ENCODE peak calls at places on chromosomes 2 and 18, in ten cellular contexts. E, C, G, J, P, R, O, V, T and F are unnamed samples.

GRCh38 chr2:88641330-88641729 is 14.1 kb upstream of the EIF2AK3 start:
- DNase-seq in E (no peak), C (no peak), G (no peak), J (no peak), P (no peak), R (no peak), O (no peak), V (no peak), T (no peak), F (no peak)

GRCh38 chr2:20584045-20584636 is 66.8 kb downstream of the HS1BP3 start:
- DNase-seq in E (no peak), C (peak), G (no peak), J (no peak), P (no peak), R (peak), O (no peak), V (no peak), T (peak), F (no peak)

GRCh38 chr2:143160732-143161707 is 31.8 kb downstream of the ARHGAP15 start:
- DNase-seq in E (no peak), C (no peak), G (no peak), J (no peak), P (no peak), R (no peak), O (no peak), V (no peak), T (no peak), F (no peak)

GRCh38 chr18:634551-635045 is 22.9 kb upstream of the TYMS start:
- DNase-seq in E (no peak), C (no peak), G (no peak), J (no peak), P (peak), R (no peak), O (no peak), V (peak), T (no peak), F (no peak)

GRCh38 chr2:196586511-196586991 is 53.0 kb upstream of the CCDC150 start:
- DNase-seq in E (no peak), C (no peak), G (no peak), J (no peak), P (peak), R (no peak), O (no peak), V (no peak), T (no peak), F (no peak)

GRCh38 chr2:23484163-23484740 is 99.3 kb downstream of the KLHL29 start:
- DNase-seq in E (peak), C (no peak), G (no peak), J (no peak), P (no peak), R (no peak), O (no peak), V (no peak), T (no peak), F (no peak)

GRCh38 chr2:15813481-15814266 is 126.7 kb upstream of the MYCN start:
- DNase-seq in E (no peak), C (no peak), G (no peak), J (no peak), P (no peak), R (no peak), O (no peak), V (no peak), T (no peak), F (no peak)

GRCh38 chr18:77271720-77272481 is 22.3 kb downstream of the GALR1 start:
- DNase-seq in E (no peak), C (no peak), G (no peak), J (no peak), P (no peak), R (no peak), O (no peak), V (no peak), T (no peak), F (no peak)

GRCh38 chr2:54255230-54256090 is 569 bp downstream of the TSPYL6 start:
- DNase-seq in E (no peak), C (no peak), G (no peak), J (no peak), P (no peak), R (no peak), O (no peak), V (no peak), T (no peak), F (no peak)

GRCh38 chr18:26089247-26090129 is 925 bp downstream of the SS18 start:
- DNase-seq in E (no peak), C (no peak), G (peak), J (no peak), P (peak), R (no peak), O (no peak), V (no peak), T (no peak), F (no peak)

GRCh38 chr18:26406854-26407517 is 141.4 kb downstream of the KCTD1 start:
- DNase-seq in E (no peak), C (no peak), G (no peak), J (no peak), P (no peak), R (no peak), O (no peak), V (no peak), T (no peak), F (no peak)

GRCh38 chr18:79361766-79362522 is 33.8 kb upstream of the NFATC1 start:
- DNase-seq in E (no peak), C (no peak), G (no peak), J (no peak), P (no peak), R (no peak), O (no peak), V (no peak), T (no peak), F (no peak)

GRCh38 chr2:222436040-222436413 is 11.7 kb downstream of the SGPP2 start:
- DNase-seq in E (no peak), C (no peak), G (no peak), J (no peak), P (no peak), R (no peak), O (peak), V (no peak), T (no peak), F (no peak)

GRCh38 chr2:52117299-52117698 is 1085.4 kb upstream of the NRXN1 start:
- DNase-seq in E (no peak), C (no peak), G (no peak), J (no peak), P (no peak), R (no peak), O (no peak), V (no peak), T (no peak), F (no peak)

GRCh38 chr2:3280683-3281520 is 96.7 kb downstream of the EIPR1 start:
- DNase-seq in E (no peak), C (peak), G (no peak), J (no peak), P (no peak), R (peak), O (no peak), V (no peak), T (no peak), F (no peak)

GRCh38 chr2:12486205-12487118 is 230.3 kb upstream of the TRIB2 start:
- DNase-seq in E (no peak), C (no peak), G (no peak), J (no peak), P (no peak), R (no peak), O (no peak), V (no peak), T (no peak), F (no peak)

GRCh38 chr2:31251018-31251417 is 17.1 kb downstream of the EHD3 start:
- DNase-seq in E (no peak), C (no peak), G (no peak), J (no peak), P (no peak), R (no peak), O (no peak), V (no peak), T (no peak), F (no peak)

GRCh38 chr2:120731175-120731574 is 4.5 kb upstream of the GLI2 start:
- DNase-seq in E (no peak), C (no peak), G (no peak), J (no peak), P (no peak), R (no peak), O (no peak), V (no peak), T (no peak), F (no peak)

GRCh38 chr2:233365861-233366520 is 11.7 kb downstream of the DGKD start:
- DNase-seq in E (no peak), C (no peak), G (no peak), J (no peak), P (no peak), R (no peak), O (no peak), V (no peak), T (no peak), F (no peak)

GRCh38 chr2:27021253-27021801 is 11.4 kb upstream of the TMEM214 start:
- DNase-seq in E (no peak), C (no peak), G (no peak), J (no peak), P (no peak), R (no peak), O (no peak), V (no peak), T (no peak), F (no peak)

GRCh38 chr2:234595829-234596228 is 98.9 kb upstream of the ARL4C start:
- DNase-seq in E (no peak), C (no peak), G (no peak), J (no peak), P (no peak), R (no peak), O (no peak), V (no peak), T (no peak), F (no peak)

GRCh38 chr2:63050186-63050915 is at the start of gene OTX1:
- DNase-seq in E (peak), C (peak), G (peak), J (no peak), P (peak), R (peak), O (peak), V (no peak), T (peak), F (peak)

GRCh38 chr2:150431975-150432374 is 55.5 kb downstream of the RND3 start:
- DNase-seq in E (no peak), C (no peak), G (no peak), J (no peak), P (no peak), R (no peak), O (no peak), V (no peak), T (no peak), F (no peak)

GRCh38 chr2:28269019-28269784 is 123.5 kb upstream of the FOSL2 start:
- DNase-seq in E (peak), C (no peak), G (no peak), J (no peak), P (peak), R (no peak), O (no peak), V (no peak), T (no peak), F (no peak)

GRCh38 chr2:31319391-31320175 is 85.6 kb downstream of the EHD3 start:
- DNase-seq in E (peak), C (no peak), G (peak), J (peak), P (peak), R (no peak), O (no peak), V (no peak), T (no peak), F (no peak)

GRCh38 chr2:232802096-232802495 is 25.7 kb upstream of the KCNJ13 start:
- DNase-seq in E (no peak), C (no peak), G (no peak), J (no peak), P (no peak), R (no peak), O (no peak), V (no peak), T (no peak), F (no peak)

GRCh38 chr2:109481196-109481555 is 132.6 kb downstream of the SEPTIN10 start:
- DNase-seq in E (peak), C (no peak), G (no peak), J (no peak), P (peak), R (peak), O (no peak), V (no peak), T (peak), F (no peak)

GRCh38 chr2:44778671-44779476 is 162.6 kb upstream of the SIX3 start:
- DNase-seq in E (no peak), C (no peak), G (no peak), J (no peak), P (no peak), R (no peak), O (peak), V (no peak), T (no peak), F (no peak)

GRCh38 chr2:201790989-201791388 is 10.3 kb upstream of the ALS2 start:
- DNase-seq in E (no peak), C (no peak), G (no peak), J (no peak), P (no peak), R (no peak), O (no peak), V (no peak), T (no peak), F (no peak)

GRCh38 chr2:3269425-3270094 is 108.1 kb downstream of the EIPR1 start:
- DNase-seq in E (no peak), C (peak), G (no peak), J (no peak), P (no peak), R (no peak), O (no peak), V (no peak), T (no peak), F (no peak)

GRCh38 chr2:159155315-159155714 is 131.2 kb downstream of the WDSUB1 start:
- DNase-seq in E (peak), C (no peak), G (no peak), J (no peak), P (no peak), R (peak), O (no peak), V (peak), T (peak), F (no peak)
- H3K4me3 ChIP-seq in E (no peak), C (no peak), G (no peak), J (no peak), P (no peak), R (no peak), O (no peak), V (no peak), T (peak), F (no peak)

DNA sequence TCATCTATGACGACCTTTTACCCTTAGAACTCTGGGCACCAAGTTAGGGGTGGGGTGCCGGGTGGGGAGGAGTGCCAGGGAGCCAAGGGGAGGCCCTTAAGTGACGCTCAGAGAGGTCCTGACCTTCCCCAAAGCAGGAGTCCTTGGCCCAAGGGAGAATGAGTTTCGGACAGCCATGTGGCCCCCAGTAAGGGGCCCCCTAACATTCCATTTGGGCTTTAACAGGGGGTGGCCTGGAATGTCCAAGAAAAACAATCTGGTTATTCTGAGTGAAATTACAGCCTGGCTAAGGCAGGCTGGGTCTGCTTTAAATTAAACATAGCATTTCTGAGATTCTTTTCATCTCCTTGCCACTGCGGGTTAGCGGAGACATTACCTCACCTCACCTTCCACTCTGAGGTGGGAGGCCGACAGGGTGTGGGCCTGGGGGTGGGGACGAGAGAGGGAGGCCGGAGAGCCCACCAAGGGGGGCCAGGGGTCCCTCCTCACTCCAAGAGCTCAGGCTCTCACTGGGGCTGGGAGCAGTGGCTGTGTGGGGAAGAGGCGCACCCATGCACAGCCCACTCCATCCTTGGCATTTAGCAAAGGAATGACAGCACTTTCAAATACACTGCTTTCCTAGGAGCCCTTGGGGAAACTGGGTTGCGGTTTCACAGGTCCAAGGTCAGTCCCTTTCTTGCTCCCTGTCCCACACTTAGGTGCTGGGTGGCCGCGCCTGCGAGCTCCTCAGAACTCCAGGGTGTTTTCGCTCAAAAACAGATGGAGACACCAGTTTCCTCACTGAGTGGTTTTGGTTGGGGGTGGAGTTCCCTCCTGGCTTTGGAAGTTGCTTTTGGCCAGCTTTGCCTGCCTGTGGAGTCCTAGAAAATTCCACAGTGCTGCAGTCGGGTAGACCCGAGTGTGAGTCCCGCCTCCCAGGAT is 107.4 kb downstream of the POLR1A start:
- DNase-seq in E (no peak), C (peak), G (no peak), J (peak), P (no peak), R (peak), O (no peak), V (no peak), T (peak), F (peak)
- H3K4me3 ChIP-seq in E (no peak), C (no peak), G (no peak), J (no peak), P (no peak), R (no peak), O (no peak), V (no peak), T (no peak), F (no peak)

GRCh38 chr2:199463708-199464613 is 6.2 kb upstream of the SATB2 start:
- DNase-seq in E (no peak), C (peak), G (no peak), J (no peak), P (no peak), R (no peak), O (peak), V (no peak), T (peak), F (no peak)
- H3K4me3 ChIP-seq in E (no peak), C (peak), G (no peak), J (peak), P (no peak), R (no peak), O (peak), V (peak), T (peak), F (peak)

GRCh38 chr2:218958276-218958675 is 1.2 kb upstream of the CDK5R2 start:
- DNase-seq in E (no peak), C (no peak), G (no peak), J (no peak), P (no peak), R (no peak), O (no peak), V (no peak), T (no peak), F (no peak)

GRCh38 chr2:218959141-218959731 is at the start of gene CDK5R2:
- DNase-seq in E (peak), C (peak), G (no peak), J (peak), P (peak), R (peak), O (peak), V (peak), T (peak), F (peak)

GRCh38 chr2:218960196-218961165 is 1.0 kb downstream of the CDK5R2 start:
- DNase-seq in E (no peak), C (peak), G (no peak), J (no peak), P (no peak), R (no peak), O (peak), V (no peak), T (peak), F (no peak)

GRCh38 chr2:218961229-218961628 is 1.8 kb downstream of the CDK5R2 start:
- DNase-seq in E (no peak), C (no peak), G (no peak), J (no peak), P (no peak), R (no peak), O (no peak), V (no peak), T (no peak), F (no peak)

GRCh38 chr2:218959761-218960195 is 312 bp downstream of the CDK5R2 start:
- DNase-seq in E (no peak), C (no peak), G (no peak), J (no peak), P (no peak), R (no peak), O (no peak), V (no peak), T (peak), F (no peak)
- H3K4me3 ChIP-seq in E (no peak), C (peak), G (no peak), J (peak), P (no peak), R (no peak), O (peak), V (peak), T (no peak), F (peak)

GRCh38 chr2:206276169-206276927 is 1.9 kb downstream of the ZDBF2 start:
- DNase-seq in E (no peak), C (no peak), G (no peak), J (no peak), P (peak), R (no peak), O (no peak), V (no peak), T (no peak), F (no peak)
- H3K4me3 ChIP-seq in E (no peak), C (peak), G (no peak), J (no peak), P (peak), R (no peak), O (peak), V (peak), T (peak), F (no peak)

DNA sequence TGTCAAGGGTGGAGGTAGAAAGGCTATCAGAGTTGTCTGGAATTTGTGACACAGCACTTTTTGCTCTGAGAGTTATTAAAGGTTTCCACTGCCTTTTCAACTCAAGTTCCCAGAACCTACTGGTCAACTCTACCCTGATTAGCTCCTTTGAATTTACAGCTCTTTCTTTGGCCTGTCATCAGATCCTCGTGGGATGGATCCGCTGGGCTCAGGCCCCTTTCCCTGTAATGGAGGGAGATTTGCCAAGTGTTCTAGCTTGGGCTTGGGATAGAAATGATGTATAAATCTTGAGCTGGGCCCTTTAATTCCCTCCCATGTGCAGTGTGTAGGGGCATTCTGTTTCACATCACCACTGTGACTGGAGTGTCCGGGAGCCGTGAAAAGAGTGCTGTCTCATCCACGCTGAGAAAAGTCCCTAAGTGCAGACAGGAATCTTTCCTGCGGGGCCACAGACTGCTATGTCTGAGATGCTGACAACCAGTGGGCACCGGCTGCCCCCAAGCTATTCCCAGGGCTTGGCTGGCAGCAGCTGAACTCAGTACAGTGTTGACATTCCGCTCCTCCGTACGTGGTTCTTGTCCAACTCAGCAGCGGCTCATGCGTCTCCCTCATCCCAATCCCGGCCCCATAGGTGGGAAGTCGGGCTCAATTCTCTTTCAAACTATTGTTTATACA is 46.9 kb upstream of the ARHGAP28 start:
- DNase-seq in E (no peak), C (peak), G (no peak), J (no peak), P (no peak), R (no peak), O (no peak), V (no peak), T (no peak), F (no peak)
- H3K4me3 ChIP-seq in E (no peak), C (no peak), G (no peak), J (no peak), P (no peak), R (no peak), O (no peak), V (no peak), T (no peak), F (no peak)

GRCh38 chr2:37226863-37227262 is 4.5 kb downstream of the CEBPZ start:
- DNase-seq in E (no peak), C (peak), G (no peak), J (no peak), P (no peak), R (no peak), O (no peak), V (no peak), T (no peak), F (no peak)
- H3K4me3 ChIP-seq in E (no peak), C (no peak), G (no peak), J (no peak), P (no peak), R (no peak), O (no peak), V (peak), T (no peak), F (no peak)